ENCODE peak calls at places on chromosomes 7 and 10, in four cellular contexts. Z, R, C and K are unnamed samples.

GRCh38 chr10:28479366-28479765 is 53.6 kb upstream of the WAC start:
- DNase-seq in Z (no peak), R (no peak), C (peak), K (no peak)

GRCh38 chr7:3092468-3092867 is 48.8 kb upstream of the CARD11 start:
- DNase-seq in Z (no peak), R (no peak), C (no peak), K (no peak)

GRCh38 chr7:112070674-112071256 is 135.4 kb downstream of the DOCK4 start:
- DNase-seq in Z (no peak), R (no peak), C (no peak), K (no peak)

GRCh38 chr10:63206997-63207952 is 74.1 kb downstream of the NRBF2 start:
- DNase-seq in Z (peak), R (peak), C (peak), K (no peak)

GRCh38 chr7:151861881-151862280 is 15.0 kb downstream of the PRKAG2 start:
- DNase-seq in Z (no peak), R (no peak), C (no peak), K (no peak)

GRCh38 chr10:125102216-125102615 is 58.1 kb downstream of the CTBP2 start:
- DNase-seq in Z (peak), R (peak), C (peak), K (peak)

GRCh38 chr7:159118623-159119022 is 26.0 kb downstream of the VIPR2 start:
- DNase-seq in Z (no peak), R (no peak), C (no peak), K (no peak)

GRCh38 chr10:47449102-47449978 is 34.6 kb downstream of the ANXA8 start:
- DNase-seq in Z (no peak), R (no peak), C (no peak), K (no peak)

GRCh38 chr7:98202367-98203195 is 8.7 kb upstream of the BHLHA15 start:
- DNase-seq in Z (no peak), R (no peak), C (no peak), K (no peak)

GRCh38 chr7:102272075-102272916 is 14.4 kb upstream of the SH2B2 start:
- DNase-seq in Z (peak), R (peak), C (peak), K (peak)

GRCh38 chr7:98934267-98934666 is 55.9 kb downstream of the TRRAP start:
- DNase-seq in Z (no peak), R (no peak), C (no peak), K (no peak)